ENCODE peak calls at places on chromosomes 11 and 22, in seven cellular contexts. T is body of pancreas, F is right cardiac atrium, P is lung, Z is cardiac muscle cell, J is SJSA1, Y is uterus. U is an unnamed sample. For H3K9me3 and H3K27me3, the result is how much of the 10 kb centered on the place peaks cover.

GRCh38 chr11:66950113-66950535 is 8.1 kb downstream of the PC start:
- DNase-seq in F (peak), Z (peak), J (peak), P (no peak), Y (no peak), T (peak), U (peak)

GRCh38 chr11:119999220-119999619 is 138.7 kb downstream of the TRIM29 start:
- DNase-seq in Y (no peak), T (no peak), J (no peak), P (no peak), Z (no peak), F (no peak), U (peak)

GRCh38 chr11:61756452-61757212 is 4.2 kb downstream of the MYRF start:
- DNase-seq in J (peak), T (peak), Y (no peak), Z (peak), F (no peak), P (no peak), U (no peak)

GRCh38 chr11:61888043-61888442 is 3.3 kb downstream of the FADS3 start:
- DNase-seq in P (peak), Y (peak), J (peak), F (peak), Z (peak), T (peak), U (no peak)

GRCh38 chr11:94700631-94701030 is 67.5 kb upstream of the AMOTL1 start:
- DNase-seq in J (no peak), Z (no peak), F (no peak), Y (no peak), T (no peak), P (no peak), U (no peak)

GRCh38 chr11:123677510-123677909 is 23.1 kb upstream of the SCN3B start:
- DNase-seq in J (no peak), P (no peak), Y (no peak), Z (no peak), F (no peak), T (no peak), U (no peak)

GRCh38 chr22:45163074-45163416 is 680 bp upstream of the NUP50 start:
- DNase-seq in F (peak), T (peak), Z (peak), P (no peak), J (peak), Y (no peak), U (peak)

GRCh38 chr11:97454988-97455387 is 1065.2 kb downstream of the JRKL start:
- DNase-seq in Z (peak), P (no peak), F (no peak), J (no peak), T (no peak), Y (no peak), U (no peak)

GRCh38 chr11:116168459-116168787 is 604.4 kb downstream of the BUD13 start:
- DNase-seq in P (no peak), Y (no peak), Z (no peak), F (no peak), J (no peak), T (no peak), U (no peak)

GRCh38 chr11:21472256-21472655 is 720.6 kb upstream of the ANO5 start:
- DNase-seq in J (no peak), F (no peak), Z (no peak), T (no peak), P (no peak), Y (no peak), U (no peak)

GRCh38 chr22:27731621-27732020 is 69.9 kb downstream of the MN1 start:
- DNase-seq in F (no peak), Y (no peak), Z (no peak), J (no peak), P (no peak), T (no peak), U (no peak)

GRCh38 chr11:34405079-34405858 is 33.5 kb upstream of the CAT start:
- DNase-seq in F (no peak), P (no peak), Z (peak), Y (no peak), J (no peak), T (no peak), U (no peak)

GRCh38 chr22:49294656-49295464 is 532.8 kb downstream of the BRD1 start:
- DNase-seq in J (peak), T (no peak), Y (no peak), Z (no peak), P (no peak), F (no peak), U (no peak)

GRCh38 chr11:131763193-131763890 is 392.9 kb downstream of the NTM start:
- DNase-seq in Y (no peak), P (no peak), Z (peak), J (no peak), T (no peak), F (no peak), U (no peak)

GRCh38 chr22:38114484-38115398 is 4.3 kb upstream of the BAIAP2L2 start:
- DNase-seq in T (peak), J (peak), P (peak), Z (peak), Y (peak), F (peak), U (peak)

GRCh38 chr22:44256085-44256484 is 56.7 kb downstream of the SHISAL1 start:
- DNase-seq in Y (no peak), Z (no peak), F (no peak), T (no peak), J (peak), P (no peak), U (no peak)

GRCh38 chr11:121553806-121554205 is 101.0 kb upstream of the SORL1-AS1 start:
- DNase-seq in Z (peak), F (no peak), P (no peak), Y (peak), T (peak), J (no peak), U (no peak)

GRCh38 chr22:28656156-28656555 is 23.5 kb downstream of the TTC28 start:
- DNase-seq in Z (no peak), Y (no peak), T (no peak), P (no peak), F (no peak), J (no peak), U (no peak)

GRCh38 chr11:124762624-124763155 is 600 bp upstream of the ESAM start:
- DNase-seq in P (no peak), Y (no peak), F (no peak), T (no peak), Z (no peak), J (no peak), U (peak)

GRCh38 chr11:48024635-48025071 is 44.3 kb downstream of the PTPRJ start:
- DNase-seq in P (no peak), Z (no peak), Y (no peak), J (no peak), T (no peak), F (no peak), U (peak)

GRCh38 chr11:444397-445144 is 2.8 kb upstream of the ANO9 start:
- DNase-seq in Y (no peak), T (peak), P (peak), Z (peak), F (peak), J (no peak), U (no peak)

GRCh38 chr11:1827095-1827797 is 7.5 kb upstream of the SYT8 start:
- DNase-seq in Z (peak), T (peak), J (peak), F (peak), Y (no peak), P (peak), U (no peak)

GRCh38 chr11:64457416-64458010 is 98.6 kb downstream of the RPS6KA4 start:
- DNase-seq in J (no peak), F (no peak), Z (no peak), Y (no peak), P (no peak), T (no peak), U (no peak)

GRCh38 chr11:10087621-10088225 is 206.3 kb downstream of the SBF2 start:
- DNase-seq in J (no peak), P (no peak), T (no peak), Y (no peak), F (no peak), Z (no peak), U (no peak)

GRCh38 chr22:31223786-31224191 is 11.7 kb downstream of the LIMK2 start:
- DNase-seq in J (no peak), Y (no peak), F (no peak), T (no peak), Z (no peak), P (no peak), U (no peak)

GRCh38 chr22:44341431-44342346 is 28.9 kb upstream of the SHISAL1 start:
- DNase-seq in P (no peak), F (peak), J (no peak), Y (peak), Z (peak), T (no peak), U (peak)

GRCh38 chr11:119810478-119811232 is 81.7 kb upstream of the NECTIN1 start:
- DNase-seq in J (no peak), Z (no peak), F (no peak), Y (no peak), T (no peak), P (no peak), U (no peak)

GRCh38 chr11:75654314-75654713 is 14.5 kb downstream of the MAP6 start:
- DNase-seq in Z (no peak), Y (no peak), J (no peak), F (no peak), P (no peak), T (no peak), U (no peak)

GRCh38 chr11:8043756-8044155 is 37.3 kb upstream of the TUB start:
- DNase-seq in T (no peak), P (no peak), Z (no peak), F (no peak), J (no peak), Y (no peak), U (no peak)

GRCh38 chr11:65861533-65862183 is 1.4 kb downstream of the MUS81 start:
- DNase-seq in P (no peak), Y (peak), F (peak), Z (no peak), T (no peak), J (peak), U (peak)

DNA sequence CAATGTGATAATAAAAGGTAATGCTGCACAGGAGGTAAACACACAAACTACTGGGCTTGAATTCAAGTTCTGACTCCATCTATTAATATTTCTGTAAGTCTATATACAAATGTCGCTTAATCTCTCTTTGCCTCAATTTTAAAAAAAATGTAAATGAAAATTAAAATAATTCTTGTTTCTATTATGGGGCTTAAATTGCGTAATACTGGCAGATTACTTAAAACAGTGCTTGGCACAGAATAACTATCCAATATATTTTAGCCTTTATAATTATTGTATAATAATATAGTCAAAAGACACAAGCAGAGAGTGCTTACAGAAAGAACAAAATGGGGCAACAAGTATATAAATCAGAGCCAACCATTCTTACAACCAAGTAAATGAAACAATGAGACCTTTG is 489.1 kb downstream of the CNTN5 start:
- DNase-seq in J (no peak), P (no peak), F (no peak), Y (no peak), Z (no peak), T (no peak), U (no peak)
- H3K9me3 ChIP-seq in J (under half), P (under half), F (under half), Y (under half), Z (under half), T (under half), U (under half)

DNA sequence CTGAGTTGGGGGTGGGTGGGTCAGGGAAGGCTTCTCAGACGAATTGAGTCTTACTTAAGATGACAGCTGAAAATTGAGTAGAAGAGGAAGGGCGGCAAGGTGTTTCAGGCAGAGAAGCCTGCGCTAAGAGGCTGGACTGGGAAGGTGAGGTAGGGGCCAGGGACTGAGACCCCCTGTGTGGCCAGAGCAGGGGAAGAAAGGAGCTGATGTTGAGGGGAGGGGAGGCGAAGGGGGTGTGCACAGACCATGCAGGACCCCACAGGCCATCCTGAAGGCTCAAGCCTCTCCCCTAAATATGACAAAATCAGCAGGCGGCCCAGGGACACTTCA is 40.6 kb upstream of the CREB3L1 start:
- DNase-seq in Z (no peak), F (no peak), T (no peak), Y (no peak), J (no peak), P (no peak), U (no peak)
- H3K4me3 ChIP-seq in Z (no peak), F (no peak), T (no peak), Y (no peak), J (no peak), P (no peak), U (no peak)

GRCh38 chr22:22513619-22514018 is 5.1 kb upstream of the ZNF280B start:
- DNase-seq in Z (no peak), T (no peak), Y (no peak), J (no peak), P (no peak), F (no peak), U (no peak)
- H3K27me3 ChIP-seq in Z (under half), T (under half), Y (under half), J (under half), P (under half), F (under half), U (under half)

GRCh38 chr22:10778296-10778814 is 4749.6 kb upstream of the OR11H1 start:
- DNase-seq in J (no peak), P (no peak), Y (no peak), Z (no peak), F (no peak), T (no peak), U (no peak)
- H3K9me3 ChIP-seq in J (under half), P (under half), Y (under half), Z (under half), F (under half), T (under half), U (under half)

DNA sequence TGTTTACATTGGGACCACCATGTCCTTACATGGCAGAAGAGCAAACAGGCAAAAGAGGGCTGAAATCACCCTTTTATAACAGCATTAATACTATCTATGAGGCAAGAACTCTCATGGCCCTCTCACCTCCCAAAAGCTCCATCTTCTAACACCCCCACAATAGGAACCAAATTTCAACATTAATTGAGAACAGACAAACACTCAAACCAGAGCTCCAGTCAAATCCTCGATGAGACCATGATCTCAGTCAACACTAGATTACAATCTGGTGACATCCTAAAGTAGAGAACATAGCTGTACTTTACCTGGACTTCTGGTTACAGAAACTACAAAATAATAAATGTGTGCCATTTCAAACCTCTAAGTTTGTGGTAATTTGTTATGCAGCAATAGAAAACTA is 25.1 kb downstream of the OR2AG2 start:
- DNase-seq in T (no peak), J (no peak), P (no peak), Y (no peak), Z (no peak), F (no peak), U (no peak)
- H3K4me3 ChIP-seq in T (no peak), J (no peak), P (peak), Y (no peak), Z (no peak), F (peak), U (no peak)

GRCh38 chr22:50704510-50705218 is 32.0 kb downstream of the SHANK3 start:
- DNase-seq in J (no peak), F (peak), T (no peak), P (no peak), Y (no peak), Z (no peak), U (no peak)

GRCh38 chr22:50706481-50707125 is 31.4 kb upstream of the ACR start:
- DNase-seq in F (peak), T (no peak), J (no peak), Y (no peak), P (no peak), Z (no peak), U (no peak)

GRCh38 chr22:50705851-50706351 is 32.1 kb upstream of the ACR start:
- DNase-seq in T (no peak), Z (no peak), P (no peak), F (peak), J (no peak), Y (no peak), U (no peak)

GRCh38 chr22:50703726-50704509 is 31.3 kb downstream of the SHANK3 start:
- DNase-seq in P (no peak), Y (no peak), T (no peak), J (no peak), Z (no peak), F (peak), U (no peak)

GRCh38 chr22:50705219-50705691 is 32.6 kb downstream of the SHANK3 start:
- DNase-seq in Z (peak), Y (no peak), J (no peak), P (no peak), F (peak), T (peak), U (no peak)
- H3K27me3 ChIP-seq in Z (under half), Y (under half), J (under half), P (under half), F (under half), T (under half), U (under half)

DNA sequence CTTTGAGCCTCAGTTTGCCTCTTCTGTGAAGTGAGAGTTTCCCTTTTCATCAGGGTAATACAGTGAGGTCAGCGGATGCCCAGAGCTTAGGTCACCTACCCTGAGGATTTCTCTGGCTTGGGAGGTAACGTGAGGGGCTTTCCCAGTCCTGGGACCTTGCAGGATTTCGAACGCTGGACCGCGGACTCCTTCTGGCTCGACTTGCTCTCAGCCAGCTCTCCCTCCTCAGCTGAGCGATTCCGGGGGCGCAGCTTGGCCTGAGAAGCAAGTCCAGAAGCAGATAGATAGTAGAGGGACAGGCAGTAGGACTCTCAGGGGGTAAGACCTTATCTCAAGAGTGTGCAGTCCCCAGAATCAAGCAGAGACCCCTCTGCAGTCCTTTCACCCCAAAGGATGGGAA is 24.0 kb downstream of the TNKS1BP1 start:
- DNase-seq in T (no peak), F (no peak), Y (no peak), Z (no peak), J (peak), P (no peak), U (no peak)
- H3K9me3 ChIP-seq in T (under half), F (under half), Y (under half), Z (under half), J (under half), P (under half), U (under half)

DNA sequence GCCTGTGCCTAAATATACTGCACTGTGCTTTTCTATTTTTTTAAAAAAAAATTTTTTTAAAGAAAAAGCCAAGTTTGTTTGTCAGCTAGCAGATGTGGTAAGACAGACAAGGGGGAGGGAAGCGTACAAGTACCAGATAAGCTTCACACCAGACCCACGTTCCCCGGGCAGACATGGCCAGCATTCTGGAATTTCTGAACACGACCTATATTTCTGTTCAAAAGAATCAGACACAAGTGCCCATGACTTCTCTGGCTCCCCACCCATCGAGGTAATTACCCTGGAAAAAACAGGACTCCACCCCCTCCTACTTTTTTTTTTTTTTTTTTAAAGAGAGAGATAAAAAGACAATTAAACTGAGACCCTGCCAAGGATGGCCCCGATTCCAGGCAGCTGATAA is 425.4 kb downstream of the SHANK2 start:
- DNase-seq in Y (no peak), P (no peak), F (no peak), J (no peak), T (no peak), Z (peak), U (no peak)
- H3K4me3 ChIP-seq in Y (no peak), P (no peak), F (peak), J (peak), T (no peak), Z (no peak), U (peak)

U was measured in WERI-Rb-1.